ENCODE peak calls at places on chromosomes 11 and 22, in six cellular contexts. E, M, N, W, K and F are unnamed samples.

GRCh38 chr11:534592-535518 is 521 bp downstream of the HRAS start:
- DNase-seq in E (peak), M (no peak), N (peak), W (no peak), K (peak), F (no peak)

GRCh38 chr22:39349967-39350802 is at the start of gene SYNGR1:
- DNase-seq in E (no peak), M (no peak), N (no peak), W (no peak), K (no peak), F (no peak)

GRCh38 chr22:48760481-48761238 is 1067.0 kb downstream of the BRD1 start:
- DNase-seq in E (no peak), M (no peak), N (peak), W (no peak), K (no peak), F (no peak)

GRCh38 chr11:31442086-31442485 is 67.3 kb downstream of the IMMP1L start:
- DNase-seq in E (no peak), M (no peak), N (no peak), W (no peak), K (no peak), F (no peak)

GRCh38 chr22:39236321-39237275 is 8.2 kb downstream of the PDGFB start:
- DNase-seq in E (peak), M (no peak), N (no peak), W (peak), K (peak), F (no peak)

GRCh38 chr22:21734540-21735197 is 925 bp downstream of the YPEL1 start:
- DNase-seq in E (no peak), M (no peak), N (no peak), W (no peak), K (no peak), F (no peak)

GRCh38 chr11:14583252-14584105 is 60.1 kb upstream of the PDE3B start:
- DNase-seq in E (peak), M (peak), N (no peak), W (no peak), K (no peak), F (no peak)

GRCh38 chr11:69474736-69475135 is 6.7 kb upstream of the LINC01488 start:
- DNase-seq in E (no peak), M (no peak), N (no peak), W (no peak), K (no peak), F (no peak)

GRCh38 chr11:35391922-35392813 is 27.2 kb downstream of the SLC1A2 start:
- DNase-seq in E (peak), M (peak), N (peak), W (peak), K (peak), F (peak)

GRCh38 chr11:76424379-76424778 is 20.4 kb upstream of the EMSY start:
- DNase-seq in E (no peak), M (no peak), N (no peak), W (no peak), K (no peak), F (no peak)

GRCh38 chr11:65558002-65558784 is at the start of gene LTBP3:
- DNase-seq in E (peak), M (peak), N (peak), W (no peak), K (no peak), F (peak)